ENCODE peak calls at places on chromosomes 11 and 22, in seven cellular contexts. V, K, F, G, T, B and L are unnamed samples.

GRCh38 chr11:35241531-35241930 is 102.6 kb downstream of the CD44 start:
- ATAC-seq in V (no peak), K (no peak), F (no peak), G (no peak), T (no peak), B (no peak), L (no peak)

GRCh38 chr11:92295175-92296137 is 70.8 kb downstream of the FAT3 start:
- ATAC-seq in V (no peak), K (no peak), F (no peak), G (no peak), T (no peak), B (no peak), L (no peak)

GRCh38 chr22:44584256-44584902 is 86.3 kb upstream of the RTL6 start:
- ATAC-seq in V (no peak), K (no peak), F (peak), G (no peak), T (peak), B (no peak), L (no peak)

GRCh38 chr11:71112990-71113389 is 139.4 kb downstream of the SHANK2 start:
- ATAC-seq in V (no peak), K (no peak), F (no peak), G (no peak), T (peak), B (no peak), L (no peak)

GRCh38 chr22:24965822-24966626 is 13.5 kb downstream of the KIAA1671 start:
- ATAC-seq in V (no peak), K (peak), F (peak), G (no peak), T (peak), B (no peak), L (peak)

GRCh38 chr11:35632301-35632700 is 14.0 kb downstream of the FJX1 start:
- ATAC-seq in V (no peak), K (no peak), F (no peak), G (no peak), T (no peak), B (no peak), L (no peak)

GRCh38 chr22:35915477-35916013 is 113.1 kb downstream of the RBFOX2 start:
- ATAC-seq in V (no peak), K (peak), F (peak), G (no peak), T (no peak), B (no peak), L (peak)

GRCh38 chr11:104784684-104785460 is 113.4 kb downstream of the CASP12 start:
- ATAC-seq in V (no peak), K (no peak), F (no peak), G (no peak), T (no peak), B (peak), L (no peak)

GRCh38 chr11:124882339-124883071 is 15.2 kb downstream of the ROBO4 start:
- ATAC-seq in V (no peak), K (peak), F (peak), G (no peak), T (no peak), B (no peak), L (no peak)

GRCh38 chr11:113376156-113376555 is 11.4 kb upstream of the ANKK1 start:
- ATAC-seq in V (peak), K (no peak), F (no peak), G (no peak), T (peak), B (peak), L (no peak)

GRCh38 chr22:23075525-23076216 is 5.4 kb downstream of the GNAZ start:
- ATAC-seq in V (no peak), K (no peak), F (no peak), G (no peak), T (no peak), B (no peak), L (no peak)

GRCh38 chr11:91866642-91867041 is 358.0 kb upstream of the FAT3 start:
- ATAC-seq in V (no peak), K (no peak), F (no peak), G (no peak), T (no peak), B (no peak), L (no peak)

GRCh38 chr22:49930596-49931412 is 12.4 kb downstream of the CRELD2 start:
- ATAC-seq in V (peak), K (peak), F (peak), G (peak), T (peak), B (peak), L (peak)

GRCh38 chr11:122393209-122393850 is 262.2 kb upstream of the UBASH3B start:
- ATAC-seq in V (no peak), K (no peak), F (peak), G (no peak), T (no peak), B (no peak), L (no peak)